ENCODE peak calls at places on chromosomes 13 and 19, in six cellular contexts. P is cardiac fibroblast, N is astrocyte of the cerebellum, A is kidney, X is pancreas, R is choroid plexus epithelial cell. W is an unnamed sample.

GRCh38 chr19:51257471-51257870 is 6.6 kb downstream of the SIGLECL1 start:
- DNase-seq in P (no peak), N (no peak), A (no peak), X (no peak), R (no peak), W (no peak)

GRCh38 chr19:2198317-2198716 is 34.6 kb downstream of the DOT1L start:
- DNase-seq in P (no peak), N (no peak), A (no peak), X (peak; percentile 68), R (no peak), W (no peak)

GRCh38 chr13:84684048-84684662 is 801.9 kb upstream of the SLITRK1 start:
- DNase-seq in P (no peak), N (no peak), A (no peak), X (no peak), R (no peak), W (no peak)

GRCh38 chr19:2275588-2276428 is 6.2 kb downstream of the PEAK3 start:
- DNase-seq in P (no peak), N (no peak), A (no peak), X (no peak), R (no peak), W (no peak)

GRCh38 chr13:60099631-60100420 is 63.9 kb downstream of the DIAPH3 start:
- DNase-seq in P (no peak), N (no peak), A (no peak), X (no peak), R (no peak), W (no peak)

GRCh38 chr19:6568010-6568411 is 22.9 kb downstream of the CD70 start:
- DNase-seq in P (no peak), N (no peak), A (no peak), X (no peak), R (no peak), W (no peak)

GRCh38 chr19:30498707-30499106 is 126.5 kb downstream of the ZNF536 start:
- DNase-seq in P (no peak), N (no peak), A (no peak), X (no peak), R (no peak), W (no peak)

GRCh38 chr19:57351867-57352266 is 796 bp downstream of the ZNF304 start:
- DNase-seq in P (no peak), N (no peak), A (no peak), X (no peak), R (peak; percentile 16), W (no peak)

GRCh38 chr19:24033962-24034342 is 53.0 kb upstream of the ZNF254 start:
- DNase-seq in P (peak; percentile 69), N (peak; percentile 27), A (peak; percentile 82), X (peak; percentile 45), R (peak; percentile 79), W (no peak)

GRCh38 chr19:35908010-35908441 is at the start of gene TYROBP:
- DNase-seq in P (no peak), N (no peak), A (peak; percentile 74), X (no peak), R (no peak), W (no peak)

GRCh38 chr13:33891196-33891742 is 73.3 kb downstream of the RFC3 start:
- DNase-seq in P (no peak), N (no peak), A (no peak), X (no peak), R (no peak), W (no peak)

GRCh38 chr13:46685006-46685730 is 111.8 kb downstream of the ESD start:
- DNase-seq in P (no peak), N (no peak), A (no peak), X (no peak), R (no peak), W (no peak)

GRCh38 chr19:32866564-32867265 is 2.9 kb downstream of the SLC7A9 start:
- DNase-seq in P (no peak), N (no peak), A (no peak), X (no peak), R (no peak), W (no peak)

GRCh38 chr19:3403489-3404323 is 37.3 kb downstream of the NFIC start:
- DNase-seq in P (peak; percentile 99), N (peak; percentile 84), A (peak; percentile 97), X (peak; percentile 97), R (peak; percentile 97), W (peak; percentile 41)
- H3K4me3 ChIP-seq in P (no peak overlapping the region), N (peak overlapping the region; percentile 11), A (peak overlapping the region; percentile 25), X (no peak overlapping the region), R (peak overlapping the region; percentile 44), W (no peak overlapping the region)

GRCh38 chr13:42816538-42816937 is 35.2 kb downstream of the FAM216B start:
- DNase-seq in P (no peak), N (no peak), A (no peak), X (no peak), R (no peak), W (no peak)
- TF ChIP-seq CTCF in P (peak; percentile 33), N (peak; percentile 9), A (no peak), X (no peak), R (peak; percentile 38), W (peak; percentile 23)

GRCh38 chr19:40423227-40423566 is 2.6 kb downstream of the SERTAD1 start:
- DNase-seq in P (no peak), N (no peak), A (no peak), X (no peak), R (no peak), W (no peak)
- H3K4me3 ChIP-seq in P (no peak overlapping the region), N (no peak overlapping the region), A (no peak overlapping the region), X (no peak overlapping the region), R (no peak overlapping the region), W (no peak overlapping the region)

DNA sequence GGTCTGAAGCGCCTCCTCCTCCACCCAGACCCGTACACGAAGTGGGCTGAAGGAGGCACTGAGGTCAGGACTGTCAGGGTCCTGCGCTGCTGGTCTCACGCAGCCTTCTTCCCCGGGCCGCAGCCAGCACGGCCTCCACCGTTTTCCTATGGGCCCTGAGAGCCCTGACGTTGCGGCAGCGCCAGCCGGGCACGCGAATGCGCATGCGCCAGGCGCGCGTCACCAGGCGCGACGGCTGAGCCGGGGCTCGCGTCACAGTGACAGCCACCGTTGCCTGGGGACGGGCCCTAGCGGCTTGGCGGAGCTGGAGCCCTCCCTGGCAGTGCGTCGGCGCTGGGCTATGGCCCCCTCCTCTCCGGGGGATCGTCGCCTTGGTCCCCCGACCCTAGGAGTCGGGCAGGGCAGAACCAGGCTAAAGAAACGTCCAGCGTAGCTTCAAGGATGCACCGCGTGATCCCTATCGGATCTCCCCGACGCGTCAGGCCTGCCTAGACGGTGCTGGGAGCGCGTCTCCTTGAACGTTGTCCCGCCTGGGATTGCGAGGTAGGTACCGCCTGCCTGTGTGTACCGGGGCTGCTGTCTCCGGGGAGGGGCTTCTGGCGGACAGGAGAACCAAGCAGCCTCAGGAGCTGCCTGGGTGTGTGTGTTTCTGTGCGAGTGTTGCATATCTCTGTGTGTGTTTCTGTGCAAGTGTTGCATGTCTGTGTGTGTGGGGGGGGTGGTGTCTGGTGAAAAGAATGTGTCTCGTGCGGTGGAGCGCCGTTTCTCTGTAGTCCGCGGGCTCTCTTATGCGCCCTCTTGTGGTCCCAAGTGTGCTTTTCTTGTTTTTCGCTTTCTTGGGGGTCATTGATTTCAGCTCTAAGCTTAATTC is 43.2 kb downstream of the ZNF571 start:
- DNase-seq in P (peak; percentile 73), N (peak; percentile 9), A (no peak), X (peak; percentile 34), R (peak; percentile 78), W (peak; percentile 18)
- TF ChIP-seq CTCF in P (peak; percentile 65), N (peak; percentile 35), A (no peak), X (no peak), R (peak; percentile 72), W (peak; percentile 57)

GRCh38 chr19:46133101-46133627 is 8.7 kb upstream of the IGFL3 start:
- DNase-seq in P (peak; percentile 89), N (peak; percentile 97), A (no peak), X (no peak), R (peak; percentile 92), W (peak; percentile 87)
- H3K4me3 ChIP-seq in P (peak overlapping the region; percentile 16), N (peak overlapping the region; percentile 33), A (no peak overlapping the region), X (no peak overlapping the region), R (no peak overlapping the region), W (peak overlapping the region; percentile 21)

GRCh38 chr19:11381535-11382369 is 2.4 kb downstream of the EPOR start:
- DNase-seq in P (peak; percentile 84), N (no peak), A (peak; percentile 93), X (peak; percentile 87), R (peak; percentile 79), W (no peak)
- TF ChIP-seq CTCF in P (peak; percentile 39), N (no peak), A (peak; percentile 7), X (no peak), R (peak; percentile 20), W (peak; percentile 26)

DNA sequence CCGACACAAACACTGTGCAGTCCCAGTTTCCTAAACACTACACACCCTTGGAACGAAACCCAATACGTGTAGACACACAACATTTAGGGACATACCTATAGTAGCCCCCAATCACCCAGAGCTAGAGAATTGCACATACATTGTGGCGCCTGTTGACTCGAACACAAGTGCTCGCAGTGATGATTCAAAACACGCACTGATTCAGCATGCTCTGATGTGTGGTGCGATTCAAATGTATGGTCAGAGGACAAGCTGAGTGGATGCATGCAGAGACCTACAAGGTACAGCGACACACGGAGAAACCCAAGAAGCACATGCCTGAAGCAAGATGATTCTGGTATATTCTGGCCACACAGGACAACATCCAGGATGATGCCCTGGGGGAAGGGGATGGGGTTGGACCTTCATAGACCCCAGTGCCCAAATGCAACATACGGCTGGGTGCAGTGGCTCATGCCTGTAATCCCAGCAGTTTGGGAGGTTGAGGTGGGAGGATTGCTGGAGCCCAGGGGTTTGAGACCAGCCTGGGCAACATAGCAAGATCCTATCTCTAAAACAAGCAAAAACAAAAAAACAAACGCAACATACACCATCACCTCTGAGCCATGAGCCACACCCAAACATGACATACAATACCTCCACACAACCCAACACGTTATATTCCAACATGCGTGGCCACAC is 997 bp upstream of the KCNN4 start:
- DNase-seq in P (no peak), N (no peak), A (no peak), X (no peak), R (no peak), W (no peak)
- H3K4me3 ChIP-seq in P (no peak overlapping the region), N (no peak overlapping the region), A (no peak overlapping the region), X (no peak overlapping the region), R (no peak overlapping the region), W (no peak overlapping the region)